ENCODE peak calls at places on chromosomes 4 and X, in four cellular contexts. S, P, D and H are unnamed samples.

GRCh38 chr4:127759893-127760292 is 22.2 kb upstream of the HSPA4L start:
- DNase-seq in D (no peak), P (no peak), S (no peak), H (no peak)

GRCh38 chrX:747176-747575 is 116.6 kb downstream of the SHOX start:
- DNase-seq in S (no peak), D (no peak), P (no peak), H (no peak)

GRCh38 chr4:70183168-70183939 is 12.2 kb upstream of the ODAM start:
- DNase-seq in P (no peak), S (peak), D (peak), H (peak)

GRCh38 chr4:40264995-40265909 is 68.4 kb downstream of the RHOH start:
- DNase-seq in P (no peak), S (peak), D (peak), H (peak)

GRCh38 chrX:149682031-149682430 is 29.8 kb upstream of the MAGEA11 start:
- DNase-seq in P (no peak), S (no peak), D (no peak), H (no peak)

GRCh38 chrX:141176586-141177451 is at the start of gene LDOC1:
- DNase-seq in D (peak), P (no peak), S (peak), H (peak)

GRCh38 chr4:152244659-152245058 is 291.2 kb downstream of the FBXW7 start:
- DNase-seq in S (no peak), D (no peak), P (no peak), H (no peak)

GRCh38 chr4:141416677-141417363 is 196.1 kb downstream of the ZNF330 start:
- DNase-seq in S (peak), D (no peak), P (no peak), H (no peak)

GRCh38 chr4:65343342-65343741 is 326.9 kb downstream of the EPHA5 start:
- DNase-seq in D (no peak), P (no peak), S (no peak), H (no peak)

GRCh38 chrX:53447441-53447840 is 13.3 kb upstream of the HSD17B10 start:
- DNase-seq in P (no peak), D (no peak), S (no peak), H (no peak)

GRCh38 chrX:70132877-70133302 is 357 bp upstream of the IGBP1 start:
- DNase-seq in D (no peak), S (no peak), P (no peak), H (no peak)

GRCh38 chr4:25022198-25022597 is 8.5 kb downstream of the LGI2 start:
- DNase-seq in P (no peak), S (no peak), D (no peak), H (no peak)
- TF ChIP-seq USF1 in P (no peak), S (no peak), D (no peak), H (no peak)

GRCh38 chrX:123481908-123482873 is 250.7 kb downstream of the THOC2 start:
- DNase-seq in S (no peak), D (no peak), P (no peak), H (no peak)

GRCh38 chrX:123475068-123475724 is 257.7 kb downstream of the THOC2 start:
- DNase-seq in P (no peak), D (no peak), S (no peak), H (no peak)

GRCh38 chrX:123477673-123478072 is 255.2 kb downstream of the THOC2 start:
- DNase-seq in D (no peak), P (no peak), S (no peak), H (no peak)

DNA sequence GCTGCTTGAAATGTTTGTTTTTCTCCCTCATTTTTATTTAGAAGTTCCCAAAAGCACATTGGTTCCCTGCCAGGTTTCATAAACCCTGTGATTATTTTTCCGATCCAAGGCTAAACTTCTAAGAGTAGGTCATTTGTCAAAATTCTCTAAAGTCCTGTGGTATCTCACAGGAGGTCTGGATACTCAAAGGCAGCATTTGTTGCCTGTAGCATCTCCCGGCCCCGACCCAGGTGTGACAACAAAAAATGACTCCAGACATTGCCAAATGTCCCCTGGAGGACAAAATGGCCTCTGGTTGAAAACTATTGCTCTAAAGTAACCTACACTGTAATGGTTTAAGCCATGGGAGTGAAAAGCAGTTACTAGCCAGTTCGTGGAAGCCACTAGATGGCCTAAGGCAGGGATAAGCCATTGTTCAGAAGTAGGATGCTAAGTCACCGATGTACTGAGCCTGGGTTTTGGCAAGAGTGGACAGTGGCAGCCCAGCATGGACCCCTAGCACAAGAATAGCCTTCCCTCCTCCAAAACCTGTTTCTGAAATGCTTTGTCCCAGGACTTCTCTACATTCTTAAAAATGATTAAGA is 256.1 kb downstream of the THOC2 start:
- DNase-seq in P (no peak), S (no peak), D (no peak), H (no peak)
- TF ChIP-seq USF1 in P (no peak), S (no peak), D (no peak), H (no peak)

GRCh38 chr4:6942238-6942800 is 32.7 kb downstream of the TBC1D14 start:
- DNase-seq in S (no peak), D (peak), P (peak), H (no peak)
- TF ChIP-seq USF1 in S (no peak), D (no peak), P (no peak), H (no peak)

DNA sequence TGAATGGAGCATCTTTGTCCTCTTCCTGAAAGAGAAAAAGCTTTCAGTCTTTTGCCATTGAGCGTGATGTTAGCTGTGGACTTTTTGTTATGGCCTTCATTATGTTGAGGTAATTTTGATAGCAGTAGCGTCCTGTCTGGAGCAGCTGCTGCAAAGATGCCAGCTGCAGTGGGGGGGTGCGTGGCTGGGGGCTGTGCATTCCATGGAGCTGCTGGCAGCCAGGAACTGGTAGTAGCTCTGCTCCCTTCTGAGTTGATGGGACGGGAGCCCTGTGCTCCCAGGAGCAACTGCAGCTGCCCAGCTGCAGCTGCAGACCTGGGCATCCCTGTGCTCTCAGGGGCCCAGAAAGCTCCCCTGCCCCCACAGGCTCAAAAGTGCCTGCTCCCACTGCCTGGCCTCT is 50.4 kb downstream of the CCDC160 start:
- DNase-seq in D (no peak), S (no peak), P (no peak), H (peak)
- TF ChIP-seq USF1 in D (no peak), S (no peak), P (no peak), H (no peak)

GRCh38 chr4:29213020-29213419 is 1507.1 kb upstream of the PCDH7 start:
- DNase-seq in P (no peak), S (no peak), D (no peak), H (no peak)
- TF ChIP-seq USF1 in P (no peak), S (no peak), D (no peak), H (no peak)

DNA sequence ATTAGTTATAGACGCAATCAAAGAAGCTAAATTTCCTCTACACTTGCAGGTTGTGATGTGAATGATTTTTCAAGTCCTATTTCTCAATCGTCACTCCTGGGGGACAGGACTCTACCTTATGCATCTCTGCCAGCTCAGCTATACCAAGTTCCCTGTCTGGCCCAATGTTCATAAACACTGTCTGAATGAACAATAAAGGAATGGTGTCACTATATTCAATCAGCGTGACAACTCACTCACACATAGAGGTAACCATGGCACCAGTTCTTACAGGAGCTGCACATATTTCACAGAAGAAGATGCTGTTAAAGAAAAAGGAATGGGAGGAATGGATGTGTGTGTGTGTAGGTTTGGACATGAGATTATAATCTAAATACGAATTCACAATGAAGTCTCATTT is 280.6 kb downstream of the PPP1R2C start:
- DNase-seq in P (no peak), D (no peak), S (no peak), H (no peak)
- TF ChIP-seq USF1 in P (no peak), D (no peak), S (no peak), H (no peak)

GRCh38 chr4:75898533-75898932 is 3.7 kb downstream of the PPEF2 start:
- DNase-seq in S (no peak), D (no peak), P (no peak), H (no peak)

GRCh38 chr4:75891611-75892010 is 10.6 kb downstream of the PPEF2 start:
- DNase-seq in P (no peak), S (no peak), D (no peak), H (no peak)

GRCh38 chr4:75892508-75892907 is 9.7 kb downstream of the PPEF2 start:
- DNase-seq in D (peak), S (peak), P (no peak), H (peak)

DNA sequence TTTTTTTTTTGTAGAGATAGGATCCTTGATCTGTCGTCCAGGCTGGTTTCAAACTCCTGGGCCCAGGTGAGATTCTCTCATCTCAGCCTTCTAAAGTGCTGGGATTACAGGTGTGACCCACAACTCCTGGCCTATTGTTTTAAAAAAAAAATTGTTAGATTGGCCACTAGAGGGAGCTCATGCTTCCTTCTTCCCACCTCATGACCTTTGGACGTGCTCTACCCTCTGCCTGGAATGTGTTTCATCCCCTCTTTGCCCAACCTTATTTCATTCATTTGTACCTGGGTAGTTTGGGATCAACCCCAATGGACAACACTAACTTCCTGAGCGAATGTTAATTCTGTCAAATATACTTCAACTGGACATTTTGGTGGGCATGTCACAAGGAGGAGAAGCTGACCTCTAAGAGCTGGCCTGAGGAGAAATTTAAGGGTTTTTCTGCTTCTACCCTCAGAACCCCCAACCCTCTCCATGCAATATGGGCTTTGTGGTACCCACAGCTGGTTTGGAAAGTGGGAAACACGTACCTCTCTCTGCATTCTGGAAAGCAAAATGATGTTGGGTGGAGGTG is 6.4 kb downstream of the PPEF2 start:
- DNase-seq in D (peak), P (no peak), S (no peak), H (peak)
- TF ChIP-seq USF1 in D (no peak), P (no peak), S (no peak), H (no peak)

DNA sequence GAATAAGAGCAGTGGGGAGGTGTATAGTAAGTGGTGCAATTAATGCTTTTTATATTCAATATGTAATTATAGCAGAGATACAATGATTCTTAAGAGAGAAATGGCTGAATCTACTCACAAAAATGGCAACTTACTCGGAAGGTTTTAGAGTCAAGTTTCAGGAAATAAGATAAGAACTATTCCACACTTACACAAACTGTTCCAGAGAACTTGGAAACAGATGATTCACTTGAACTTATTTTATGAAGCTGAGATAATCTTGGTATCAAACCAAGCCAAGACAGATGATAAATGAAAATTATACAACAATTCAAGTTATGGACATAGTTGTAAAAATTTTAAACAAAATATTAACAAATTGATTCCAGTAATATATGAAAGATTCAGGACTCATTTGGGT is 311.3 kb upstream of the HS3ST1 start:
- DNase-seq in P (no peak), D (no peak), S (no peak), H (no peak)
- TF ChIP-seq USF1 in P (no peak), D (no peak), S (no peak), H (no peak)